ENCODE peak calls at places on chromosomes 16 and 17, in six cellular contexts. C is GM13977; R is germinal center; M is LoVo; U is stimulated activated CD4-positive, alpha-beta T cell treated with anti-CD3 and anti-CD28 coated beads, Interleukin-1b, Interleukin-23, amount 100 ng/mL, for 1 hour; A is effector CD4-positive, alpha-beta T cell. V is an unnamed sample.
A peak's percentile ranks its signal among the peaks of the same experiment; 100 is the strongest.

GRCh38 chr17:3025421-3026124 is 37.8 kb downstream of the OR1D5 start:
- DNase-seq in C (no peak), R (no peak), M (no peak), U (no peak), A (no peak), V (no peak)

GRCh38 chr17:78172284-78173024 is 4.1 kb downstream of the SYNGR2 start:
- DNase-seq in C (no peak), R (no peak), M (no peak), U (no peak), A (no peak), V (no peak)

GRCh38 chr17:3843935-3844516 is 2.0 kb downstream of the NCBP3 start:
- DNase-seq in C (peak; percentile 68), R (peak; percentile 67), M (peak; percentile 35), U (peak; percentile 18), A (peak; percentile 19), V (peak; percentile 6)

GRCh38 chr17:36931697-36932382 is 5.4 kb upstream of the LHX1 start:
- DNase-seq in C (peak; percentile 37), R (no peak), M (no peak), U (no peak), A (no peak), V (peak; percentile 25)

GRCh38 chr17:2959371-2960130 is 103.9 kb downstream of the OR1D5 start:
- DNase-seq in C (no peak), R (no peak), M (no peak), U (no peak), A (no peak), V (no peak)

GRCh38 chr17:57404807-57405485 is 148.6 kb downstream of the MSI2 start:
- DNase-seq in C (no peak), R (no peak), M (no peak), U (no peak), A (no peak), V (no peak)

GRCh38 chr16:10242076-10242475 is 59.8 kb upstream of the GRIN2A start:
- DNase-seq in C (no peak), R (no peak), M (no peak), U (no peak), A (no peak), V (no peak)

GRCh38 chr17:36496018-36496789 is 9.7 kb downstream of the ZNHIT3 start:
- DNase-seq in C (no peak), R (no peak), M (no peak), U (no peak), A (no peak), V (no peak)

GRCh38 chr16:7714775-7715174 is 382.1 kb downstream of the RBFOX1 start:
- DNase-seq in C (no peak), R (no peak), M (no peak), U (no peak), A (no peak), V (no peak)

GRCh38 chr16:7597677-7598076 is 265.0 kb downstream of the RBFOX1 start:
- DNase-seq in C (no peak), R (no peak), M (no peak), U (no peak), A (no peak), V (no peak)

GRCh38 chr17:45096141-45096540 is 35.0 kb downstream of the NMT1 start:
- DNase-seq in C (no peak), R (peak; percentile 67), M (no peak), U (no peak), A (no peak), V (no peak)

GRCh38 chr16:53651357-53651756 is 52.3 kb downstream of the RPGRIP1L start:
- DNase-seq in C (no peak), R (no peak), M (no peak), U (no peak), A (no peak), V (no peak)

GRCh38 chr17:75531724-75532090 is 6.2 kb downstream of the LLGL2 start:
- DNase-seq in C (no peak), R (no peak), M (peak; percentile 36), U (no peak), A (no peak), V (no peak)

GRCh38 chr17:38702900-38703741 is 2.0 kb upstream of the MLLT6 start:
- DNase-seq in C (peak; percentile 43), R (peak; percentile 26), M (peak; percentile 8), U (no peak), A (no peak), V (peak; percentile 31)

GRCh38 chr16:84810518-84811273 is 9.1 kb upstream of the CRISPLD2 start:
- DNase-seq in C (peak; percentile 64), R (no peak), M (no peak), U (no peak), A (no peak), V (peak; percentile 14)

GRCh38 chr16:55471448-55472097 is 7.4 kb upstream of the MMP2 start:
- DNase-seq in C (peak; percentile 40), R (no peak), M (peak; percentile 40), U (no peak), A (no peak), V (no peak)

GRCh38 chr16:11164482-11165270 is 91.3 kb downstream of the SOCS1 start:
- DNase-seq in C (no peak), R (no peak), M (no peak), U (no peak), A (no peak), V (no peak)

GRCh38 chr17:42422958-42423712 is at the start of gene CAVIN1:
- DNase-seq in C (peak; percentile 75), R (peak; percentile 51), M (peak; percentile 86), U (no peak), A (no peak), V (no peak)

GRCh38 chr17:50220811-50221210 is 19.4 kb upstream of the COL1A1 start:
- DNase-seq in C (no peak), R (no peak), M (no peak), U (no peak), A (no peak), V (no peak)

GRCh38 chr17:31754239-31754945 is 104.7 kb downstream of the COPRS start:
- DNase-seq in C (no peak), R (no peak), M (no peak), U (no peak), A (no peak), V (no peak)

GRCh38 chr16:57271063-57271345 is 13.5 kb downstream of the PLLP start:
- DNase-seq in C (no peak), R (no peak), M (no peak), U (no peak), A (no peak), V (no peak)

GRCh38 chr16:67528222-67528869 is at the start of gene RIPOR1:
- DNase-seq in C (peak; percentile 83), R (peak; percentile 72), M (peak; percentile 67), U (no peak), A (peak; percentile 44), V (no peak)

GRCh38 chr16:80552277-80552676 is 11.5 kb downstream of the DYNLRB2 start:
- DNase-seq in C (no peak), R (no peak), M (no peak), U (no peak), A (no peak), V (no peak)

GRCh38 chr17:27455569-27455913 is 707 bp upstream of the KSR1 start:
- DNase-seq in C (no peak), R (no peak), M (no peak), U (no peak), A (no peak), V (no peak)

GRCh38 chr16:17313085-17313611 is 157.6 kb downstream of the XYLT1 start:
- DNase-seq in C (no peak), R (no peak), M (no peak), U (no peak), A (no peak), V (no peak)

GRCh38 chr17:18946536-18946935 is 5.4 kb upstream of the SLC5A10 start:
- DNase-seq in C (no peak), R (no peak), M (no peak), U (no peak), A (no peak), V (no peak)

GRCh38 chr16:16861546-16861945 is 482.6 kb downstream of the NPIPA7 start:
- DNase-seq in C (peak; percentile 64), R (peak; percentile 34), M (peak; percentile 58), U (peak; percentile 23), A (peak; percentile 45), V (peak; percentile 23)

GRCh38 chr17:7854078-7854777 is 638 bp upstream of the TMEM88 start:
- DNase-seq in C (no peak), R (no peak), M (no peak), U (no peak), A (no peak), V (no peak)

GRCh38 chr17:58643147-58643546 is 48.7 kb downstream of the TEX14 start:
- DNase-seq in C (no peak), R (no peak), M (no peak), U (no peak), A (no peak), V (no peak)

GRCh38 chr17:16100737-16101400 is 101.2 kb downstream of the TTC19 start:
- DNase-seq in C (no peak), R (no peak), M (no peak), U (no peak), A (no peak), V (no peak)

GRCh38 chr17:34275881-34276280 is 5.9 kb downstream of the CCL7 start:
- DNase-seq in C (no peak), R (no peak), M (no peak), U (no peak), A (no peak), V (no peak)

GRCh38 chr17:2058521-2059124 is 3.7 kb downstream of the HIC1 start:
- DNase-seq in C (peak; percentile 89), R (peak; percentile 80), M (no peak), U (no peak), A (peak; percentile 52), V (peak; percentile 46)

V was measured in stimulated activated naive CD4-positive, alpha-beta T cell.